ENCODE peak calls at places on chromosomes 2 and 18, in ten cellular contexts. One of them, this sample, is unnamed.
A peak's percentile ranks its signal among the peaks of the same experiment; 100 is the strongest.

GRCh38 chr2:75194184-75194868 is 5.0 kb downstream of the TACR1 start:
- DNase-seq in islet precursor cell: no peak
- DNase-seq in GM12865: no peak
- DNase-seq in NCI-H2029: no peak
- DNase-seq in tibial artery: no peak
- DNase-seq in ACHN: no peak
- DNase-seq in WTC11: no peak
- DNase-seq in stromal cell of bone marrow: no peak
- DNase-seq in cardiac fibroblast: no peak
- DNase-seq in NCI-H2171 treated with DMSO at 0.1 percent for 48 hours: no peak
- DNase-seq in this sample: no peak

GRCh38 chr2:230885467-230886130 is 20.9 kb downstream of the ITM2C start:
- DNase-seq in NCI-H2029: no peak
- DNase-seq in cardiac fibroblast: peak; percentile 34
- DNase-seq in ACHN: no peak
- DNase-seq in tibial artery: no peak
- DNase-seq in NCI-H2171 treated with DMSO at 0.1 percent for 48 hours: no peak
- DNase-seq in islet precursor cell: no peak
- DNase-seq in stromal cell of bone marrow: peak; percentile 14
- DNase-seq in GM12865: peak; percentile 68
- DNase-seq in WTC11: peak; percentile 56
- DNase-seq in this sample: no peak

GRCh38 chr2:138267161-138267901 is 234.2 kb upstream of the SPOPL start:
- DNase-seq in ACHN: peak; percentile 57
- DNase-seq in NCI-H2171 treated with DMSO at 0.1 percent for 48 hours: no peak
- DNase-seq in tibial artery: no peak
- DNase-seq in NCI-H2029: no peak
- DNase-seq in islet precursor cell: no peak
- DNase-seq in GM12865: peak; percentile 52
- DNase-seq in stromal cell of bone marrow: peak; percentile 32
- DNase-seq in cardiac fibroblast: peak; percentile 87
- DNase-seq in WTC11: no peak
- DNase-seq in this sample: peak; percentile 44

GRCh38 chr18:10315542-10315941 is 138.9 kb upstream of the APCDD1 start:
- DNase-seq in GM12865: no peak
- DNase-seq in NCI-H2171 treated with DMSO at 0.1 percent for 48 hours: no peak
- DNase-seq in stromal cell of bone marrow: no peak
- DNase-seq in islet precursor cell: no peak
- DNase-seq in ACHN: no peak
- DNase-seq in WTC11: no peak
- DNase-seq in tibial artery: no peak
- DNase-seq in cardiac fibroblast: no peak
- DNase-seq in NCI-H2029: no peak
- DNase-seq in this sample: no peak

GRCh38 chr2:12931211-12931844 is 214.6 kb downstream of the TRIB2 start:
- DNase-seq in NCI-H2171 treated with DMSO at 0.1 percent for 48 hours: peak; percentile 69
- DNase-seq in GM12865: peak; percentile 10
- DNase-seq in ACHN: peak; percentile 43
- DNase-seq in stromal cell of bone marrow: no peak
- DNase-seq in tibial artery: no peak
- DNase-seq in islet precursor cell: peak; percentile 62
- DNase-seq in cardiac fibroblast: peak; percentile 74
- DNase-seq in NCI-H2029: peak; percentile 29
- DNase-seq in WTC11: no peak
- DNase-seq in this sample: no peak

GRCh38 chr2:1749750-1750149 is 5.4 kb upstream of the PXDN start:
- DNase-seq in NCI-H2029: no peak
- DNase-seq in cardiac fibroblast: no peak
- DNase-seq in NCI-H2171 treated with DMSO at 0.1 percent for 48 hours: no peak
- DNase-seq in tibial artery: peak; percentile 46
- DNase-seq in GM12865: no peak
- DNase-seq in islet precursor cell: peak; percentile 44
- DNase-seq in ACHN: no peak
- DNase-seq in WTC11: no peak
- DNase-seq in stromal cell of bone marrow: no peak
- DNase-seq in this sample: no peak

GRCh38 chr2:162153608-162154224 is 1.7 kb upstream of the GCG start:
- DNase-seq in WTC11: peak; percentile 65
- DNase-seq in NCI-H2171 treated with DMSO at 0.1 percent for 48 hours: peak; percentile 56
- DNase-seq in NCI-H2029: peak; percentile 32
- DNase-seq in GM12865: peak; percentile 70
- DNase-seq in stromal cell of bone marrow: no peak
- DNase-seq in islet precursor cell: peak; percentile 74
- DNase-seq in tibial artery: no peak
- DNase-seq in ACHN: peak; percentile 82
- DNase-seq in cardiac fibroblast: peak; percentile 74
- DNase-seq in this sample: peak; percentile 4

GRCh38 chr2:196331143-196331542 is 159.8 kb upstream of the STK17B start:
- DNase-seq in islet precursor cell: no peak
- DNase-seq in WTC11: no peak
- DNase-seq in NCI-H2171 treated with DMSO at 0.1 percent for 48 hours: no peak
- DNase-seq in stromal cell of bone marrow: peak; percentile 71
- DNase-seq in cardiac fibroblast: peak; percentile 85
- DNase-seq in GM12865: no peak
- DNase-seq in ACHN: no peak
- DNase-seq in NCI-H2029: no peak
- DNase-seq in tibial artery: no peak
- DNase-seq in this sample: peak; percentile 62

GRCh38 chr18:34977787-34978532 is 63.3 kb upstream of the MAPRE2 start:
- DNase-seq in GM12865: peak; percentile 48
- DNase-seq in islet precursor cell: peak; percentile 74
- DNase-seq in NCI-H2171 treated with DMSO at 0.1 percent for 48 hours: peak; percentile 39
- DNase-seq in tibial artery: no peak
- DNase-seq in WTC11: peak; percentile 67
- DNase-seq in ACHN: peak; percentile 39
- DNase-seq in NCI-H2029: peak; percentile 50
- DNase-seq in stromal cell of bone marrow: no peak
- DNase-seq in cardiac fibroblast: no peak
- DNase-seq in this sample: no peak

GRCh38 chr2:227545990-227546389 is 52.7 kb upstream of the SCYGR2 start:
- DNase-seq in ACHN: peak; percentile 33
- DNase-seq in GM12865: peak; percentile 31
- DNase-seq in stromal cell of bone marrow: no peak
- DNase-seq in tibial artery: no peak
- DNase-seq in WTC11: peak; percentile 28
- DNase-seq in islet precursor cell: peak; percentile 55
- DNase-seq in NCI-H2171 treated with DMSO at 0.1 percent for 48 hours: no peak
- DNase-seq in NCI-H2029: no peak
- DNase-seq in cardiac fibroblast: peak; percentile 22
- DNase-seq in this sample: no peak

GRCh38 chr2:124959582-124959981 is 934.5 kb downstream of the CNTNAP5 start:
- DNase-seq in NCI-H2029: peak; percentile 2
- DNase-seq in WTC11: no peak
- DNase-seq in stromal cell of bone marrow: no peak
- DNase-seq in cardiac fibroblast: peak; percentile 1
- DNase-seq in ACHN: no peak
- DNase-seq in NCI-H2171 treated with DMSO at 0.1 percent for 48 hours: peak; percentile 7
- DNase-seq in GM12865: no peak
- DNase-seq in tibial artery: no peak
- DNase-seq in islet precursor cell: no peak
- DNase-seq in this sample: no peak

GRCh38 chr2:219684721-219685689 is 57.6 kb downstream of the SLC4A3 start:
- DNase-seq in NCI-H2171 treated with DMSO at 0.1 percent for 48 hours: peak; percentile 89
- DNase-seq in WTC11: peak; percentile 74
- DNase-seq in ACHN: peak; percentile 93
- DNase-seq in NCI-H2029: peak; percentile 27
- DNase-seq in cardiac fibroblast: peak; percentile 86
- DNase-seq in stromal cell of bone marrow: peak; percentile 88
- DNase-seq in GM12865: peak; percentile 85
- DNase-seq in tibial artery: peak; percentile 92
- DNase-seq in islet precursor cell: peak; percentile 84
- DNase-seq in this sample: no peak

GRCh38 chr2:148298201-148298600 is 277.3 kb downstream of the MBD5 start:
- DNase-seq in NCI-H2171 treated with DMSO at 0.1 percent for 48 hours: no peak
- DNase-seq in tibial artery: no peak
- DNase-seq in ACHN: no peak
- DNase-seq in islet precursor cell: no peak
- DNase-seq in cardiac fibroblast: peak; percentile 53
- DNase-seq in stromal cell of bone marrow: no peak
- DNase-seq in NCI-H2029: no peak
- DNase-seq in GM12865: no peak
- DNase-seq in WTC11: no peak
- DNase-seq in this sample: no peak

GRCh38 chr2:19503915-19504314 is 145.5 kb upstream of the OSR1 start:
- DNase-seq in WTC11: no peak
- DNase-seq in tibial artery: no peak
- DNase-seq in ACHN: no peak
- DNase-seq in GM12865: no peak
- DNase-seq in NCI-H2171 treated with DMSO at 0.1 percent for 48 hours: no peak
- DNase-seq in cardiac fibroblast: no peak
- DNase-seq in NCI-H2029: no peak
- DNase-seq in stromal cell of bone marrow: no peak
- DNase-seq in islet precursor cell: no peak
- DNase-seq in this sample: no peak

GRCh38 chr2:198702796-198703195 is 754.9 kb downstream of the SATB2 start:
- DNase-seq in WTC11: no peak
- DNase-seq in GM12865: no peak
- DNase-seq in stromal cell of bone marrow: no peak
- DNase-seq in NCI-H2029: no peak
- DNase-seq in tibial artery: no peak
- DNase-seq in ACHN: no peak
- DNase-seq in NCI-H2171 treated with DMSO at 0.1 percent for 48 hours: no peak
- DNase-seq in islet precursor cell: no peak
- DNase-seq in cardiac fibroblast: no peak
- DNase-seq in this sample: no peak

GRCh38 chr2:144330951-144331651 is 188.8 kb downstream of the ZEB2 start:
- DNase-seq in stromal cell of bone marrow: no peak
- DNase-seq in tibial artery: no peak
- DNase-seq in WTC11: no peak
- DNase-seq in NCI-H2171 treated with DMSO at 0.1 percent for 48 hours: peak; percentile 65
- DNase-seq in cardiac fibroblast: peak; percentile 33
- DNase-seq in NCI-H2029: no peak
- DNase-seq in GM12865: no peak
- DNase-seq in islet precursor cell: no peak
- DNase-seq in ACHN: peak; percentile 27
- DNase-seq in this sample: no peak

GRCh38 chr2:31384351-31384750 is 30.2 kb downstream of the XDH start:
- DNase-seq in ACHN: peak; percentile 68
- DNase-seq in GM12865: peak; percentile 19
- DNase-seq in WTC11: no peak
- DNase-seq in NCI-H2171 treated with DMSO at 0.1 percent for 48 hours: no peak
- DNase-seq in stromal cell of bone marrow: peak; percentile 74
- DNase-seq in cardiac fibroblast: peak; percentile 95
- DNase-seq in tibial artery: no peak
- DNase-seq in NCI-H2029: no peak
- DNase-seq in islet precursor cell: peak; percentile 88
- DNase-seq in this sample: peak; percentile 84

GRCh38 chr2:238093181-238094140 is 6.7 kb upstream of the ESPNL start:
- DNase-seq in islet precursor cell: peak; percentile 51
- DNase-seq in NCI-H2029: no peak
- DNase-seq in stromal cell of bone marrow: no peak
- DNase-seq in tibial artery: peak; percentile 55
- DNase-seq in WTC11: no peak
- DNase-seq in ACHN: no peak
- DNase-seq in GM12865: no peak
- DNase-seq in NCI-H2171 treated with DMSO at 0.1 percent for 48 hours: no peak
- DNase-seq in cardiac fibroblast: no peak
- DNase-seq in this sample: no peak

GRCh38 chr2:198326431-198326830 is 522.0 kb downstream of the PLCL1 start:
- DNase-seq in GM12865: no peak
- DNase-seq in WTC11: no peak
- DNase-seq in tibial artery: no peak
- DNase-seq in ACHN: no peak
- DNase-seq in islet precursor cell: no peak
- DNase-seq in NCI-H2029: no peak
- DNase-seq in stromal cell of bone marrow: peak; percentile 13
- DNase-seq in NCI-H2171 treated with DMSO at 0.1 percent for 48 hours: no peak
- DNase-seq in cardiac fibroblast: no peak
- DNase-seq in this sample: no peak

GRCh38 chr18:13500891-13501887 is 225.2 kb downstream of the FAM210A start:
- DNase-seq in stromal cell of bone marrow: peak; percentile 30
- DNase-seq in cardiac fibroblast: peak; percentile 43
- DNase-seq in GM12865: no peak
- DNase-seq in ACHN: peak; percentile 70
- DNase-seq in WTC11: no peak
- DNase-seq in NCI-H2171 treated with DMSO at 0.1 percent for 48 hours: peak; percentile 77
- DNase-seq in NCI-H2029: peak; percentile 70
- DNase-seq in tibial artery: peak; percentile 81
- DNase-seq in islet precursor cell: peak; percentile 65
- DNase-seq in this sample: peak; percentile 27

GRCh38 chr2:165952600-165953210 is 871 bp downstream of the TTC21B start:
- DNase-seq in tibial artery: no peak
- DNase-seq in GM12865: no peak
- DNase-seq in WTC11: no peak
- DNase-seq in stromal cell of bone marrow: no peak
- DNase-seq in islet precursor cell: no peak
- DNase-seq in cardiac fibroblast: peak; percentile 34
- DNase-seq in NCI-H2029: peak; percentile 6
- DNase-seq in NCI-H2171 treated with DMSO at 0.1 percent for 48 hours: peak; percentile 31
- DNase-seq in ACHN: peak; percentile 13
- DNase-seq in this sample: no peak

GRCh38 chr18:23867011-23867410 is 147.5 kb upstream of the TTC39C start:
- DNase-seq in cardiac fibroblast: no peak
- DNase-seq in GM12865: no peak
- DNase-seq in islet precursor cell: no peak
- DNase-seq in NCI-H2171 treated with DMSO at 0.1 percent for 48 hours: no peak
- DNase-seq in WTC11: no peak
- DNase-seq in stromal cell of bone marrow: no peak
- DNase-seq in ACHN: no peak
- DNase-seq in tibial artery: no peak
- DNase-seq in NCI-H2029: no peak
- DNase-seq in this sample: no peak